ENCODE peak calls at places on chromosomes 3 and 15, in seven cellular contexts. F is K562, G is HCT116, Z is SK-N-SH, L is HepG2, N is H1, D is GM12878. U is an unnamed sample.

GRCh38 chr3:65894679-65895078 is 144.0 kb downstream of the MAGI1 start:
- DNase-seq in F (no peak), G (no peak), Z (no peak), L (no peak), N (no peak), D (no peak), U (no peak)

GRCh38 chr3:44915702-44916438 is 41.5 kb downstream of the TGM4 start:
- DNase-seq in F (peak; percentile 28), G (no peak), Z (peak; percentile 35), L (peak; percentile 20), N (no peak), D (no peak), U (no peak)

GRCh38 chr15:48324949-48325348 is 6.3 kb upstream of the DUT start:
- DNase-seq in F (no peak), G (no peak), Z (no peak), L (no peak), N (no peak), D (no peak), U (peak; percentile 18)

GRCh38 chr3:11136116-11136515 is 18.2 kb upstream of the HRH1 start:
- DNase-seq in F (no peak), G (no peak), Z (no peak), L (no peak), N (no peak), D (no peak), U (no peak)

GRCh38 chr3:182117583-182117982 is 405.9 kb downstream of the SOX2 start:
- DNase-seq in F (no peak), G (no peak), Z (peak; percentile 2), L (no peak), N (no peak), D (no peak), U (no peak)

GRCh38 chr3:195548496-195548895 is 5.4 kb upstream of the PPP1R2 start:
- DNase-seq in F (no peak), G (no peak), Z (no peak), L (peak; percentile 91), N (no peak), D (no peak), U (no peak)

GRCh38 chr15:99683000-99683670 is 50.1 kb downstream of the LYSMD4 start:
- DNase-seq in F (no peak), G (no peak), Z (no peak), L (no peak), N (no peak), D (no peak), U (no peak)

GRCh38 chr3:48919215-48920138 is 835 bp downstream of the ARIH2 start:
- DNase-seq in F (peak; percentile 78), G (peak; percentile 48), Z (peak; percentile 81), L (peak; percentile 74), N (no peak), D (no peak), U (peak; percentile 51)

GRCh38 chr3:346186-346585 is 149.6 kb downstream of the CHL1 start:
- DNase-seq in F (no peak), G (no peak), Z (no peak), L (no peak), N (no peak), D (no peak), U (no peak)

GRCh38 chr3:181618260-181618659 is 93.5 kb upstream of the SOX2 start:
- DNase-seq in F (no peak), G (no peak), Z (no peak), L (no peak), N (no peak), D (no peak), U (no peak)

GRCh38 chr3:68614087-68614486 is 318.3 kb downstream of the TAFA4 start:
- DNase-seq in F (no peak), G (no peak), Z (no peak), L (no peak), N (no peak), D (no peak), U (no peak)

GRCh38 chr15:95134306-95135100 is 903.1 kb downstream of the MCTP2 start:
- DNase-seq in F (no peak), G (no peak), Z (no peak), L (no peak), N (no peak), D (no peak), U (no peak)

GRCh38 chr3:123153124-123153523 is 48.6 kb upstream of the SEC22A start:
- DNase-seq in F (no peak), G (no peak), Z (no peak), L (no peak), N (no peak), D (no peak), U (no peak)
- TF ChIP-seq JUND in F (no peak), G (no peak), Z (no peak), L (no peak), N (no peak), D (no peak), U (no peak)

DNA sequence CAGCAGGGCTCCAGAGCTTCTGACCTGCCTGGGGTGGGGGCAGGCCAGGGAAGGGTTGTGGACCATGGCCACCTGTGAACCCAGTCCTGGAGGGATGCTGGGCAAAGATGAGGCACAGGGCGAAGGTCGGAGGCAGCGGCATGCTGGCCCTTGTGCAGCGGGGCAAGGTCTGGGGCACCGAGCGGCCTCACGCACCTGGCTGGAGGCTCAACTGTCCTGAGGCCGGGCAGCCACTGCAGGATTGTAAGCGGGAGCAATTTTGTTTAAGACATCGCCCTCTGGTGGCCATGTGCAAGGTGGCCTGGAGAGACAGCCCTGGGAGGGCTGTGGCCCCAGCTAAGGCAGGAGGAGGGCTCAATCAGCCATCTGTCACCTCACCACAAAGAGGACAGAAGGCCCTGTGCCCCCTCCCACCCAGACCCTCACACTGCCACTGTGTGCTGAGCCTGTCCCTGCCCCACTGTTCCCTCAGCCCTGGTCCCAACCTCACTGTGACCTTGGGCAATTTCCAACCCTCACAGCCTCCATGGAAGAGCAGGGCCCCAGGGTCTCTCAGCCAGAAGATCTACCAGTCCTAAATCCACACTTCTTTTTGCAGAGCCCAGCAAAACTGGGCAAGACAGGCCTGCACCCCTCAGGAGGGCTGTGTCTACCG is 46.3 kb downstream of the TPRA1 start:
- DNase-seq in F (peak; percentile 75), G (peak; percentile 55), Z (peak; percentile 91), L (peak; percentile 70), N (peak; percentile 91), D (no peak), U (peak; percentile 92)
- TF ChIP-seq JUND in F (no peak), G (no peak), Z (no peak), L (no peak), N (peak; percentile 15), D (no peak), U (no peak)

DNA sequence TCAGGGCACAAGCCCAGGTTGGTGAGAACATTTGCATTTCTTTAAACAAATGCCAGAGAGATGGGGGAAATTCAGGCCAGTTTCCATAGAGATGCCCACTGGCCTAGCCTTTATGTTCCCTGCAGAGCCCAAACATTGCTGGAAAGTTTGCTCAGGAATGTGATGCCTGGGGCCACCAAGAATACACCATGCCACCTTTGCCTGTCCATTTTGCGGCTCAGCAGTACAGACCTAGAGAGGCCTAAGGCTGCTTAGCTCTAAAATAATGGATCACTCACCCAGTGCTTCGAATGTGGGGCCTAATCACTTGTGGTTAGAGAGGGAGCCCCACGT is 210.0 kb downstream of the RPLP1 start:
- DNase-seq in F (no peak), G (no peak), Z (no peak), L (no peak), N (no peak), D (no peak), U (no peak)
- TF ChIP-seq JUND in F (no peak), G (no peak), Z (no peak), L (no peak), N (no peak), D (no peak), U (no peak)

GRCh38 chr15:89812126-89812846 is 2.4 kb downstream of the ANPEP start:
- DNase-seq in F (no peak), G (no peak), Z (peak; percentile 36), L (peak; percentile 56), N (no peak), D (no peak), U (no peak)
- TF ChIP-seq JUND in F (no peak), G (no peak), Z (no peak), L (no peak), N (no peak), D (no peak), U (no peak)